ENCODE peak calls at places on chromosomes 16 and 17, in six cellular contexts. I is stimulated activated CD8-positive, alpha-beta memory T cell treated with anti-CD3 and anti-CD28 coated beads, Interleukin-7, amount 100 ng/mL, for 4 hours; Q is NCI-H1417; T is LoVo; P is tibial artery; X is right cardiac atrium. M is an unnamed sample.

GRCh38 chr16:51508813-51509212 is 357.7 kb upstream of the SALL1 start:
- DNase-seq in I (no peak), Q (no peak), T (no peak), P (no peak), X (no peak), M (no peak)

GRCh38 chr16:87765473-87765775 is 362 bp downstream of the KLHDC4 start:
- DNase-seq in I (peak; percentile 71), Q (no peak), T (no peak), P (no peak), X (no peak), M (no peak)

GRCh38 chr16:27628216-27628945 is 78.4 kb downstream of the KATNIP start:
- DNase-seq in I (no peak), Q (no peak), T (no peak), P (no peak), X (no peak), M (no peak)

GRCh38 chr17:75848523-75849303 is 4.5 kb upstream of the UNC13D start:
- DNase-seq in I (peak; percentile 57), Q (peak; percentile 58), T (peak; percentile 58), P (no peak), X (peak; percentile 84), M (peak; percentile 82)

GRCh38 chr17:48002208-48002919 is 31.5 kb downstream of the CDK5RAP3 start:
- DNase-seq in I (no peak), Q (peak; percentile 61), T (peak; percentile 63), P (no peak), X (no peak), M (no peak)

GRCh38 chr16:50300942-50301625 is 34.7 kb downstream of the ADCY7 start:
- DNase-seq in I (no peak), Q (no peak), T (no peak), P (peak; percentile 62), X (no peak), M (no peak)

GRCh38 chr17:76371656-76372628 is 12.5 kb upstream of the SPHK1 start:
- DNase-seq in I (no peak), Q (no peak), T (no peak), P (no peak), X (no peak), M (no peak)

GRCh38 chr17:54899721-54900456 is 763 bp upstream of the TOM1L1 start:
- DNase-seq in I (no peak), Q (peak; percentile 8), T (peak; percentile 3), P (no peak), X (no peak), M (no peak)